ENCODE peak calls at places on chromosomes 11 and 22, in five cellular contexts. X, P, R, T and F are unnamed samples.

GRCh38 chr11:44627911-44628729 is 62.7 kb downstream of the CD82 start:
- DNase-seq in R (no peak), X (peak), T (no peak), P (peak), F (peak)

GRCh38 chr11:96235725-96236124 is 107.3 kb downstream of the MAML2 start:
- DNase-seq in R (no peak), T (no peak), X (peak), P (no peak), F (no peak)

GRCh38 chr11:58573451-58574104 is 2.1 kb downstream of the LPXN start:
- DNase-seq in T (peak), R (peak), X (peak), P (peak), F (no peak)

GRCh38 chr11:2752923-2753322 is 53.1 kb upstream of the KCNQ1OT1 start:
- DNase-seq in R (no peak), X (no peak), P (no peak), T (no peak), F (no peak)

GRCh38 chr11:2208691-2209369 is 37.2 kb upstream of the TH start:
- DNase-seq in T (peak), R (no peak), X (no peak), P (peak), F (peak)

GRCh38 chr11:61153593-61154090 is 7.6 kb downstream of the VPS37C start:
- DNase-seq in T (no peak), R (no peak), X (no peak), P (no peak), F (no peak)

GRCh38 chr11:78698612-78699011 is 123.9 kb upstream of the NARS2 start:
- DNase-seq in P (no peak), T (peak), X (no peak), R (no peak), F (no peak)

GRCh38 chr11:117096140-117096972 is 1.9 kb downstream of the SIK3 start:
- DNase-seq in T (no peak), X (peak), R (no peak), P (peak), F (no peak)

GRCh38 chr11:131626761-131627160 is 256.3 kb downstream of the NTM start:
- DNase-seq in R (no peak), X (no peak), P (no peak), T (no peak), F (peak)

GRCh38 chr11:104164028-104164520 is at the start of gene PDGFD:
- DNase-seq in T (peak), P (peak), X (peak), R (peak), F (peak)

GRCh38 chr11:22432331-22433065 is 94.3 kb downstream of the SLC17A6 start:
- DNase-seq in X (no peak), P (no peak), R (no peak), T (no peak), F (peak)

GRCh38 chr11:45663486-45664375 is 1.7 kb downstream of the CHST1 start:
- DNase-seq in P (no peak), T (no peak), R (no peak), X (no peak), F (no peak)

GRCh38 chr22:45760682-45761081 is 89.0 kb downstream of the ATXN10 start:
- DNase-seq in X (no peak), P (no peak), T (no peak), R (no peak), F (no peak)

GRCh38 chr22:45271667-45272188 is 13.0 kb upstream of the UPK3A start:
- DNase-seq in X (no peak), R (no peak), T (no peak), P (no peak), F (no peak)

GRCh38 chr11:65117206-65118096 is at the start of gene ZNHIT2:
- DNase-seq in P (peak), T (peak), X (peak), R (peak), F (peak)

GRCh38 chr11:68935516-68936357 is 32.0 kb downstream of the IGHMBP2 start:
- DNase-seq in R (no peak), P (no peak), X (no peak), T (no peak), F (no peak)

GRCh38 chr11:15818132-15818842 is 538.1 kb downstream of the SOX6 start:
- DNase-seq in X (no peak), T (no peak), R (no peak), P (peak), F (no peak)

GRCh38 chr11:12079726-12080556 is 30.4 kb upstream of the MICAL2 start:
- DNase-seq in X (no peak), R (no peak), P (no peak), T (peak), F (no peak)

GRCh38 chr11:30568933-30569332 is 17.2 kb downstream of the MPPED2 start:
- DNase-seq in X (no peak), R (no peak), T (no peak), P (no peak), F (no peak)

GRCh38 chr11:17651681-17652080 is 67.7 kb upstream of the MYOD1 start:
- DNase-seq in R (no peak), P (no peak), X (no peak), T (no peak), F (no peak)

GRCh38 chr11:115422013-115422697 is 82.1 kb downstream of the CADM1 start:
- DNase-seq in T (no peak), R (no peak), X (no peak), P (no peak), F (peak)

GRCh38 chr22:21837184-21837979 is 30.1 kb downstream of the MAPK1 start:
- DNase-seq in X (no peak), T (peak), R (no peak), P (no peak), F (no peak)

GRCh38 chr11:132060546-132060945 is 690.1 kb downstream of the NTM start:
- DNase-seq in P (no peak), T (no peak), R (no peak), X (no peak), F (no peak)

GRCh38 chr11:84588131-84588829 is 1038.9 kb downstream of the DLG2 start:
- DNase-seq in T (no peak), X (no peak), R (no peak), P (peak), F (no peak)

GRCh38 chr22:20520093-20520511 is 12.7 kb downstream of the MED15 start:
- DNase-seq in X (no peak), T (no peak), P (no peak), R (no peak), F (no peak)

GRCh38 chr22:41256254-41256897 is 15.6 kb upstream of the CHADL start:
- DNase-seq in P (no peak), T (peak), X (no peak), R (no peak), F (no peak)

GRCh38 chr11:112291191-112291590 is 30.5 kb upstream of the PLET1 start:
- DNase-seq in P (no peak), R (no peak), T (no peak), X (no peak), F (no peak)

GRCh38 chr22:39594411-39594810 is 23.9 kb downstream of the CACNA1I start:
- DNase-seq in X (no peak), R (no peak), T (no peak), P (no peak), F (no peak)

GRCh38 chr11:8671242-8671641 is 11.2 kb downstream of the TRIM66 start:
- DNase-seq in R (no peak), T (peak), P (peak), X (no peak), F (peak)

GRCh38 chr11:86228967-86229330 is 15.6 kb upstream of the EED start:
- DNase-seq in R (no peak), T (no peak), X (no peak), P (no peak), F (no peak)

GRCh38 chr11:2268911-2269600 is 1.3 kb downstream of the ASCL2 start:
- DNase-seq in R (peak), T (peak), P (peak), X (peak), F (peak)

GRCh38 chr11:17564687-17565042 is 17.6 kb downstream of the OTOG start:
- DNase-seq in T (no peak), R (no peak), P (peak), X (no peak), F (no peak)

GRCh38 chr11:61907871-61908729 is 9.3 kb downstream of the RAB3IL1 start:
- DNase-seq in R (no peak), T (no peak), X (no peak), P (no peak), F (no peak)

GRCh38 chr11:441418-442274 is at the start of gene ANO9:
- DNase-seq in R (no peak), P (peak), T (peak), X (peak), F (peak)

GRCh38 chr11:70603756-70604211 is 205.5 kb downstream of the CTTN start:
- DNase-seq in T (peak), R (no peak), P (no peak), X (no peak), F (no peak)

GRCh38 chr11:117998201-117998579 is 12.0 kb downstream of the IL10RA start:
- DNase-seq in P (no peak), X (no peak), T (no peak), R (no peak), F (no peak)